ENCODE peak calls at places on chromosomes 13 and 19, in five cellular contexts. H is Calu3; Y is IMR-90; P is KG1; N is activated CD4-positive, alpha-beta T cell treated with anti-CD3 and anti-CD28 coated beads, Interleukin-2, amount 10 ng/mL, durations not matched to agents 7 days and 5 days. T is an unnamed sample.

GRCh38 chr13:41284512-41285288 is 21.3 kb upstream of the MTRF1 start:
- DNase-seq in Y (peak; percentile 88), H (peak; percentile 63), N (no peak), P (no peak), T (no peak)

GRCh38 chr13:73259061-73259908 is 200.5 kb downstream of the KLF5 start:
- DNase-seq in P (no peak), H (no peak), Y (peak; percentile 12), N (no peak), T (no peak)

GRCh38 chr13:28002886-28003698 is 14.6 kb upstream of the URAD start:
- DNase-seq in Y (peak; percentile 21), H (no peak), N (no peak), P (no peak), T (no peak)

GRCh38 chr13:61685683-61686013 is 270.0 kb upstream of the PCDH20 start:
- DNase-seq in H (no peak), N (no peak), Y (no peak), P (no peak), T (no peak)

GRCh38 chr13:69274231-69274630 is 833.4 kb upstream of the ATXN8OS start:
- DNase-seq in Y (no peak), H (no peak), P (no peak), N (no peak), T (no peak)

GRCh38 chr13:110109140-110109783 is 197.7 kb downstream of the COL4A1 start:
- DNase-seq in N (no peak), H (no peak), P (no peak), Y (no peak), T (no peak)

GRCh38 chr19:55486971-55487883 is 1.0 kb upstream of the SSC5D start:
- DNase-seq in P (no peak), Y (peak; percentile 97), H (no peak), N (no peak), T (peak; percentile 66)

GRCh38 chr13:60329221-60329983 is 67.6 kb upstream of the TDRD3 start:
- DNase-seq in H (peak; percentile 19), N (peak; percentile 7), P (no peak), Y (peak; percentile 16), T (no peak)

GRCh38 chr13:31587696-31588266 is 151.5 kb upstream of the RXFP2 start:
- DNase-seq in N (no peak), H (no peak), P (no peak), Y (no peak), T (no peak)

GRCh38 chr19:8340341-8341096 is 2.5 kb downstream of the KANK3 start:
- DNase-seq in H (no peak), N (no peak), Y (no peak), P (no peak), T (peak; percentile 76)

T was measured in left ventricle myocardium inferior.